ENCODE peak calls at places on chromosomes 13 and 19, in six cellular contexts. Q, N, Z, W, V and A are unnamed samples.

GRCh38 chr19:32798201-32798600 is 71.4 kb downstream of the SLC7A9 start:
- DNase-seq in Q (no peak), N (no peak), Z (no peak), W (no peak), V (no peak), A (no peak)

GRCh38 chr19:17089238-17089637 is 13.7 kb downstream of the MYO9B start:
- DNase-seq in Q (no peak), N (peak), Z (no peak), W (no peak), V (no peak), A (peak)

GRCh38 chr19:17829855-17830566 is 8.7 kb upstream of the INSL3 start:
- DNase-seq in Q (peak), N (peak), Z (peak), W (peak), V (peak), A (peak)

GRCh38 chr19:30202060-30202600 is 170.1 kb upstream of the ZNF536 start:
- DNase-seq in Q (no peak), N (no peak), Z (peak), W (no peak), V (no peak), A (no peak)

GRCh38 chr19:55642153-55643002 is 1.1 kb upstream of the ZNF581 start:
- DNase-seq in Q (no peak), N (no peak), Z (no peak), W (peak), V (no peak), A (peak)

GRCh38 chr19:10818306-10819123 is 17.5 kb downstream of the TMED1 start:
- DNase-seq in Q (no peak), N (no peak), Z (no peak), W (no peak), V (no peak), A (no peak)

GRCh38 chr13:49272296-49272695 is 24.6 kb downstream of the CDADC1 start:
- DNase-seq in Q (no peak), N (no peak), Z (no peak), W (no peak), V (no peak), A (no peak)

GRCh38 chr19:35042954-35043604 is 1.6 kb downstream of the HPN start:
- DNase-seq in Q (no peak), N (no peak), Z (no peak), W (no peak), V (no peak), A (no peak)

GRCh38 chr13:101325423-101325822 is 90.9 kb downstream of the NALCN start:
- DNase-seq in Q (peak), N (no peak), Z (no peak), W (no peak), V (no peak), A (no peak)

GRCh38 chr13:97435794-97436193 is 1.8 kb downstream of the RAP2A start:
- DNase-seq in Q (no peak), N (no peak), Z (no peak), W (no peak), V (no peak), A (no peak)

GRCh38 chr13:100300708-100301107 is 211.8 kb downstream of the PCCA start:
- DNase-seq in Q (no peak), N (no peak), Z (no peak), W (no peak), V (no peak), A (no peak)

DNA sequence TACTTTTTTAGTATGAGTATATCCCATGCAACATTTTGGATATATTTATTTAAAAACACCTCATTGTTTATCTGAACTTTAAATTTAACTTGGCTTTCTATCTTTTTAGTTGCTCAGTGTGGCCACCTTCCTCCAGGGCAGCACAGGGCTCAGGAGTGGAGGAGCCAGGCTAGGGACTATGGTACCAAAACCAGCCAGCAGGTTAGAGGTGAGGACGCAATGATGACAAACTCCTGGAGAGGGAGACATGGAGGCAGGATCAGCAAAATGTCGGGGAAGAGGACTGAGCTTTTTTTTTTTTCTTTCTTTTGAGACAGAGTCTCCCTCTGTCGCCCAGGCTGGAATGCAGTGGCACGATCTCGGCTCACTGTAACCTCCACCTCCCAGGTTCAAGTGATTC is 29.6 kb upstream of the CALM3 start:
- DNase-seq in Q (no peak), N (no peak), Z (peak), W (peak), V (peak), A (peak)
- H4K91ac ChIP-seq in Q (no peak), N (no peak), Z (no peak), W (no peak), V (no peak), A (no peak)

GRCh38 chr19:53091855-53092254 is 11.4 kb downstream of the ZNF160 start:
- DNase-seq in Q (no peak), N (no peak), Z (no peak), W (no peak), V (no peak), A (no peak)
- H4K91ac ChIP-seq in Q (no peak), N (no peak), Z (no peak), W (no peak), V (no peak), A (no peak)

GRCh38 chr13:76874466-76874865 is 11.7 kb downstream of the KCTD12 start:
- DNase-seq in Q (no peak), N (no peak), Z (no peak), W (no peak), V (no peak), A (no peak)

GRCh38 chr13:76873454-76873853 is 12.8 kb downstream of the KCTD12 start:
- DNase-seq in Q (no peak), N (no peak), Z (no peak), W (no peak), V (no peak), A (no peak)

GRCh38 chr13:76872686-76873085 is 13.5 kb downstream of the KCTD12 start:
- DNase-seq in Q (no peak), N (no peak), Z (no peak), W (no peak), V (no peak), A (peak)

GRCh38 chr13:76878043-76878442 is 8.2 kb downstream of the KCTD12 start:
- DNase-seq in Q (no peak), N (no peak), Z (no peak), W (no peak), V (no peak), A (no peak)

DNA sequence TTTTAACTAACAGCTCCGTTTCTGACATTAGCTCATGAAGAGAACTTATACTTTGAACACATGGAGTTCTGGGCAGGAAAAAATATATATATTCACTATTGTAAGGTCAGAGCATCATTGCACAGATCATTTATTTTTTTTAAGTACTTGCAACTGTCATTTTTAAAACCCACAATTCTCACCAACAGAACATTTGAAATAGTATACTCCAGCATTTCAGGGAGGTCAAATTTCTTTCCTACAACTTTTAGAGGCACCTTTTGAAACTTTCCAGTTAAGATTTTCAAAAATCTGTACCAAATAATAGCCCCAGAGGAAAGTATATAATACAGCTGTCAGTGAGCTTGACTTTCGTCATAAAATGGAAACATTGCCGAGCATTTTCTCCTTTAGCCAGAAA is 10.9 kb downstream of the KCTD12 start:
- DNase-seq in Q (no peak), N (no peak), Z (no peak), W (no peak), V (no peak), A (no peak)
- H4K91ac ChIP-seq in Q (no peak), N (no peak), Z (no peak), W (no peak), V (no peak), A (no peak)

GRCh38 chr19:46232029-46232428 is 2.5 kb downstream of the IGFL1 start:
- DNase-seq in Q (no peak), N (no peak), Z (no peak), W (peak), V (no peak), A (no peak)
- H4K91ac ChIP-seq in Q (no peak), N (no peak), Z (no peak), W (no peak), V (no peak), A (no peak)

GRCh38 chr13:43698009-43698408 is 88.8 kb downstream of the ENOX1 start:
- DNase-seq in Q (no peak), N (no peak), Z (no peak), W (no peak), V (no peak), A (no peak)
- H4K91ac ChIP-seq in Q (no peak), N (no peak), Z (no peak), W (no peak), V (no peak), A (no peak)